ENCODE peak calls at places on chromosomes 2 and 18, in seven cellular contexts. One of them, this sample, is unnamed.

GRCh38 chr2:119888673-119889072 is 124.2 kb upstream of the EPB41L5 start:
- DNase-seq in K562: no peak
- DNase-seq in HCT116: no peak
- DNase-seq in GM12878: no peak
- DNase-seq in SK-N-SH: no peak
- DNase-seq in H1: no peak
- DNase-seq in HepG2: no peak
- DNase-seq in this sample: no peak

GRCh38 chr2:195414479-195414878 is 242.5 kb upstream of the SLC39A10 start:
- DNase-seq in GM12878: no peak
- DNase-seq in K562: no peak
- DNase-seq in SK-N-SH: no peak
- DNase-seq in HepG2: no peak
- DNase-seq in HCT116: no peak
- DNase-seq in H1: no peak
- DNase-seq in this sample: no peak

GRCh38 chr2:227592694-227593387 is 5.9 kb upstream of the SCYGR2 start:
- DNase-seq in HepG2: no peak
- DNase-seq in HCT116: no peak
- DNase-seq in H1: no peak
- DNase-seq in GM12878: no peak
- DNase-seq in K562: no peak
- DNase-seq in SK-N-SH: no peak
- DNase-seq in this sample: no peak

GRCh38 chr18:50099725-50100414 is 95.1 kb downstream of the MYO5B start:
- DNase-seq in GM12878: peak; percentile 36
- DNase-seq in H1: no peak
- DNase-seq in HCT116: no peak
- DNase-seq in SK-N-SH: no peak
- DNase-seq in HepG2: no peak
- DNase-seq in K562: no peak
- DNase-seq in this sample: no peak

GRCh38 chr18:905948-906415 is 1.3 kb downstream of the ADCYAP1 start:
- DNase-seq in SK-N-SH: peak; percentile 27
- DNase-seq in H1: no peak
- DNase-seq in HCT116: no peak
- DNase-seq in GM12878: no peak
- DNase-seq in HepG2: no peak
- DNase-seq in K562: no peak
- DNase-seq in this sample: no peak

GRCh38 chr18:41146301-41146700 is 808.7 kb upstream of the PIK3C3 start:
- DNase-seq in HCT116: no peak
- DNase-seq in SK-N-SH: no peak
- DNase-seq in K562: no peak
- DNase-seq in H1: no peak
- DNase-seq in GM12878: no peak
- DNase-seq in HepG2: no peak
- DNase-seq in this sample: no peak

GRCh38 chr2:142974288-142975024 is 97.0 kb downstream of the KYNU start:
- DNase-seq in SK-N-SH: no peak
- DNase-seq in K562: no peak
- DNase-seq in GM12878: no peak
- DNase-seq in H1: no peak
- DNase-seq in HCT116: no peak
- DNase-seq in HepG2: no peak
- DNase-seq in this sample: peak; percentile 80

GRCh38 chr2:44869761-44870160 is 71.7 kb upstream of the SIX3 start:
- DNase-seq in GM12878: no peak
- DNase-seq in SK-N-SH: no peak
- DNase-seq in H1: no peak
- DNase-seq in HCT116: no peak
- DNase-seq in HepG2: no peak
- DNase-seq in K562: no peak
- DNase-seq in this sample: no peak

GRCh38 chr18:48727685-48728084 is 188.9 kb downstream of the CTIF start:
- DNase-seq in SK-N-SH: no peak
- DNase-seq in HepG2: no peak
- DNase-seq in HCT116: no peak
- DNase-seq in K562: no peak
- DNase-seq in H1: no peak
- DNase-seq in GM12878: no peak
- DNase-seq in this sample: no peak

GRCh38 chr18:10560457-10561045 is 34.7 kb downstream of the NAPG start:
- DNase-seq in SK-N-SH: peak; percentile 74
- DNase-seq in K562: peak; percentile 82
- DNase-seq in GM12878: peak; percentile 48
- DNase-seq in HCT116: peak; percentile 36
- DNase-seq in HepG2: peak; percentile 63
- DNase-seq in H1: peak; percentile 91
- DNase-seq in this sample: peak; percentile 72

GRCh38 chr2:190843874-190844699 is 36.5 kb upstream of the GLS start:
- DNase-seq in GM12878: peak; percentile 16
- DNase-seq in HCT116: peak; percentile 85
- DNase-seq in K562: no peak
- DNase-seq in H1: no peak
- DNase-seq in SK-N-SH: no peak
- DNase-seq in HepG2: peak; percentile 21
- DNase-seq in this sample: no peak

GRCh38 chr2:73202156-73203054 is at the start of gene NOTO:
- DNase-seq in K562: no peak
- DNase-seq in SK-N-SH: peak; percentile 73
- DNase-seq in HCT116: no peak
- DNase-seq in GM12878: no peak
- DNase-seq in HepG2: no peak
- DNase-seq in H1: peak; percentile 81
- DNase-seq in this sample: no peak

GRCh38 chr2:236049981-236050380 is 118.2 kb downstream of the GBX2 start:
- DNase-seq in HepG2: no peak
- DNase-seq in K562: no peak
- DNase-seq in HCT116: no peak
- DNase-seq in H1: no peak
- DNase-seq in GM12878: peak; percentile 48
- DNase-seq in SK-N-SH: no peak
- DNase-seq in this sample: no peak

GRCh38 chr2:122652670-122653069 is 897.2 kb downstream of the TSN start:
- DNase-seq in K562: no peak
- DNase-seq in H1: no peak
- DNase-seq in SK-N-SH: no peak
- DNase-seq in GM12878: no peak
- DNase-seq in HepG2: no peak
- DNase-seq in HCT116: no peak
- DNase-seq in this sample: no peak

GRCh38 chr2:241199286-241199685 is 10.8 kb downstream of the ANO7 start:
- DNase-seq in H1: peak; percentile 47
- DNase-seq in K562: no peak
- DNase-seq in SK-N-SH: no peak
- DNase-seq in HepG2: no peak
- DNase-seq in GM12878: no peak
- DNase-seq in HCT116: no peak
- DNase-seq in this sample: no peak

GRCh38 chr2:225340923-225341322 is 58.6 kb upstream of the NYAP2 start:
- DNase-seq in SK-N-SH: no peak
- DNase-seq in HCT116: no peak
- DNase-seq in GM12878: no peak
- DNase-seq in HepG2: no peak
- DNase-seq in K562: no peak
- DNase-seq in H1: no peak
- DNase-seq in this sample: no peak

DNA sequence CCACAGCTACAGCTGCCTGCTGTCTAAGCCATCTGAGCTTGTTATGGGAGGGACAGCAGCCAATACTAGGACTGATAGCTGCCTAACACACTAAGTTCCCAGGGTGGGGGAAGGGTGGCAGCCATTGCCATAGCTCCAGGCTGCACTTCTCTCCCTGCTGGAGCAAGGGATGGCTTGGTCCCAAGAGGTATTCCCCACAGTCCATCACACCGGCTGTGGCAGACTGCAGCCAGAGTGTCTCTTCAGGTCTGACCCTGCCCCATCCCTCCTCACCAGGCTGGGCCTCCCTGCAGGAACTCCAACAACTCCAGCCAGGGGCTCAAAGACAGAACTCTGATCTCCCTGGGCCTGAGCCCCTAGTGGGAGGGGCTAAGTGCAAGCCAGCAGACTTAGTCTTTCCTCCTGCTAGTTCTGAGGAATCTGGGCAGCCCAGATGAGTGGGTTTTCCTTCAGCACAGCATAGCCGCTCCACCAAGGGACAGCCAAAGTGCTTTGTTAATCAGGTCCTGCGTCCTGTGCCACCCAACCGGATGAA is 632.1 kb downstream of the SOCS6 start:
- DNase-seq in HCT116: no peak
- DNase-seq in GM12878: no peak
- DNase-seq in HepG2: no peak
- DNase-seq in H1: no peak
- DNase-seq in SK-N-SH: no peak
- DNase-seq in K562: no peak
- DNase-seq in this sample: no peak
- TF ChIP-seq JUND in HCT116: no peak
- TF ChIP-seq JUND in GM12878: no peak
- TF ChIP-seq JUND in HepG2: no peak
- TF ChIP-seq JUND in H1: no peak
- TF ChIP-seq JUND in SK-N-SH: no peak
- TF ChIP-seq JUND in K562: no peak
- TF ChIP-seq JUND in this sample: no peak

GRCh38 chr18:74608681-74609080 is 11.0 kb downstream of the ZNF407 start:
- DNase-seq in H1: no peak
- DNase-seq in SK-N-SH: no peak
- DNase-seq in HepG2: peak; percentile 27
- DNase-seq in HCT116: no peak
- DNase-seq in K562: no peak
- DNase-seq in GM12878: no peak
- DNase-seq in this sample: no peak
- TF ChIP-seq JUND in H1: no peak
- TF ChIP-seq JUND in SK-N-SH: no peak
- TF ChIP-seq JUND in HepG2: no peak
- TF ChIP-seq JUND in HCT116: no peak
- TF ChIP-seq JUND in K562: no peak
- TF ChIP-seq JUND in GM12878: no peak
- TF ChIP-seq JUND in this sample: no peak

GRCh38 chr2:26704441-26704977 is 12.0 kb downstream of the KCNK3 start:
- DNase-seq in HepG2: no peak
- DNase-seq in SK-N-SH: no peak
- DNase-seq in GM12878: no peak
- DNase-seq in H1: no peak
- DNase-seq in K562: no peak
- DNase-seq in HCT116: no peak
- DNase-seq in this sample: no peak
- TF ChIP-seq JUND in HepG2: no peak
- TF ChIP-seq JUND in SK-N-SH: no peak
- TF ChIP-seq JUND in GM12878: no peak
- TF ChIP-seq JUND in H1: no peak
- TF ChIP-seq JUND in K562: no peak
- TF ChIP-seq JUND in HCT116: no peak
- TF ChIP-seq JUND in this sample: no peak

GRCh38 chr2:10987439-10987838 is 75.7 kb downstream of the KCNF1 start:
- DNase-seq in HCT116: no peak
- DNase-seq in GM12878: no peak
- DNase-seq in SK-N-SH: no peak
- DNase-seq in H1: no peak
- DNase-seq in K562: no peak
- DNase-seq in HepG2: no peak
- DNase-seq in this sample: no peak

GRCh38 chr2:10987861-10988260 is 76.1 kb downstream of the KCNF1 start:
- DNase-seq in HCT116: no peak
- DNase-seq in HepG2: no peak
- DNase-seq in K562: no peak
- DNase-seq in SK-N-SH: no peak
- DNase-seq in H1: no peak
- DNase-seq in GM12878: no peak
- DNase-seq in this sample: no peak

GRCh38 chr2:10990561-10991111 is 78.9 kb downstream of the KCNF1 start:
- DNase-seq in GM12878: no peak
- DNase-seq in SK-N-SH: no peak
- DNase-seq in HCT116: no peak
- DNase-seq in HepG2: no peak
- DNase-seq in H1: no peak
- DNase-seq in K562: no peak
- DNase-seq in this sample: no peak

GRCh38 chr2:10989782-10990181 is 78.0 kb downstream of the KCNF1 start:
- DNase-seq in GM12878: no peak
- DNase-seq in K562: no peak
- DNase-seq in SK-N-SH: no peak
- DNase-seq in H1: no peak
- DNase-seq in HCT116: no peak
- DNase-seq in HepG2: no peak
- DNase-seq in this sample: no peak

DNA sequence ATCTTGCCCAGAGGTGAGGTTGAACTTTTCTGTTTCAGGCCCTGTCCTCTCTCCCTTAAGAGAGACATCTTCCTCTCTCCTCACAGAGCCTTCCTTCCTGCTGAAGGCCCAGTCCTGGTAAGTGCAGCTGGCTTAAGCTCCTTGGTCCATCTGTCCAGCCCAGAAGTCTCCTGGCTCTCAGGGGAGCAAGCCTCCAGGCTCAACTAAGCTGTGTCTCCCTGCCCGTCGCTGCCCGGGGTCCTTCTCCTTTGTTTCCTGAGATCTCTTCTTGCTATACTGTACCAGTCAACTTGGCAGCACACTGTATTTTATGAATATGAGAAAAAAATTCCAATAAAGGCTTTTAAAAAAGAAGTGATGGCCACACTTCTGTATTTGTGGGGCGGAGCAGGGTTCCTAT is 77.4 kb downstream of the KCNF1 start:
- DNase-seq in SK-N-SH: no peak
- DNase-seq in HepG2: no peak
- DNase-seq in HCT116: no peak
- DNase-seq in H1: no peak
- DNase-seq in K562: no peak
- DNase-seq in GM12878: no peak
- DNase-seq in this sample: no peak
- TF ChIP-seq JUND in SK-N-SH: no peak
- TF ChIP-seq JUND in HepG2: no peak
- TF ChIP-seq JUND in HCT116: no peak
- TF ChIP-seq JUND in H1: no peak
- TF ChIP-seq JUND in K562: no peak
- TF ChIP-seq JUND in GM12878: no peak
- TF ChIP-seq JUND in this sample: no peak

DNA sequence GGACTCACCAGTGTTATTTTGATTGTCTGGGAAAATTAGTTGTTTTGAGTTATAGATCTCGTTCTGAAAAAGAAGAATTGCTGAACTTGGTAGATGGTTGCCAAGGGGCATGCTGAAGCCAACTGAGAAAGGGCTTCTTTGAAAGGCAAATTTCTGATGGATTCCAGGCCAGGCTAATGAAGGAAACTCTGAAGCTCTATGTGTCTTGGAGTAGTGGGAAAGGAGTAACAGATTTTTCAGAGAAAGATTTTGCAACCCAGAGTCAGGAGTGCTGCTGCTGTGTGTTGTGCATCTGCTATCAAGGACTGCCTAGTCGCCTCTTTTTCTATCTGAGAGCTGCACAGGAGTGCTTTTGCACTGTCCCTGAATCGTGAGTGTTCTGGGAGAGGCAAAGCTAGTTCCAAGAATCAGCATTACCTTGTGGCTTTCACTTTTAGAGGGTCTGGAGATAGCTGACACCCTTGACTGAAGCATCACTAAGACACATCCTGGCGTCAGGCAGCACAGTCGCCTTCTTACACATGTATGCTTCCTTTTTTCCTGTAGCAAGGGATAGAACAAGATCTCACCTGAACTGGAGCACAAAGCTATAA is 336.3 kb downstream of the PARD3B start:
- DNase-seq in K562: no peak
- DNase-seq in H1: no peak
- DNase-seq in SK-N-SH: no peak
- DNase-seq in HepG2: no peak
- DNase-seq in HCT116: no peak
- DNase-seq in GM12878: no peak
- DNase-seq in this sample: no peak
- TF ChIP-seq JUND in K562: no peak
- TF ChIP-seq JUND in H1: no peak
- TF ChIP-seq JUND in SK-N-SH: no peak
- TF ChIP-seq JUND in HepG2: no peak
- TF ChIP-seq JUND in HCT116: no peak
- TF ChIP-seq JUND in GM12878: no peak
- TF ChIP-seq JUND in this sample: no peak